ENCODE peak calls at places on chromosomes 11 and 22, in five cellular contexts. O is A549; H is psoas muscle; V is upper lobe of right lung; X is CD8-positive, alpha-beta T cell. G is an unnamed sample.

GRCh38 chr22:19480173-19480568 is 451 bp downstream of the CDC45 start:
- DNase-seq in O (no peak), H (no peak), V (no peak), X (no peak), G (no peak)

GRCh38 chr11:112231952-112232351 is 5.7 kb downstream of the PTS start:
- DNase-seq in O (no peak), H (no peak), V (no peak), X (no peak), G (no peak)

GRCh38 chr22:38871360-38872171 is 450 bp downstream of the CBX6 start:
- DNase-seq in O (peak; percentile 19), H (no peak), V (no peak), X (no peak), G (no peak)

GRCh38 chr11:6646631-6647281 is 8.9 kb downstream of the DCHS1 start:
- DNase-seq in O (no peak), H (no peak), V (no peak), X (no peak), G (no peak)

GRCh38 chr11:129999407-129999806 is 3.2 kb downstream of the PRDM10 start:
- DNase-seq in O (no peak), H (no peak), V (no peak), X (no peak), G (no peak)

GRCh38 chr11:108983621-108984020 is 318.8 kb downstream of the DDX10 start:
- DNase-seq in O (no peak), H (no peak), V (no peak), X (no peak), G (no peak)

GRCh38 chr11:61627831-61628753 is 47.2 kb upstream of the SYT7 start:
- DNase-seq in O (peak; percentile 65), H (peak; percentile 67), V (peak; percentile 75), X (no peak), G (peak; percentile 75)

GRCh38 chr22:41401781-41402648 is 20.3 kb downstream of the TEF start:
- DNase-seq in O (peak; percentile 43), H (peak; percentile 76), V (peak; percentile 86), X (no peak), G (peak; percentile 89)

GRCh38 chr11:57513911-57514537 is 1.5 kb downstream of the SLC43A1 start:
- DNase-seq in O (no peak), H (peak; percentile 39), V (peak; percentile 76), X (no peak), G (no peak)

GRCh38 chr11:75174781-75175370 is 24.0 kb downstream of the SLCO2B1 start:
- DNase-seq in O (no peak), H (no peak), V (no peak), X (no peak), G (no peak)

GRCh38 chr11:111723595-111723994 is 42.6 kb downstream of the PPP2R1B start:
- DNase-seq in O (no peak), H (no peak), V (peak; percentile 59), X (no peak), G (no peak)

GRCh38 chr22:42885446-42885845 is 28.4 kb upstream of the ARFGAP3 start:
- DNase-seq in O (no peak), H (no peak), V (no peak), X (no peak), G (no peak)

GRCh38 chr11:67303132-67303988 is at the start of gene SSH3:
- DNase-seq in O (peak; percentile 74), H (peak; percentile 81), V (peak; percentile 94), X (no peak), G (peak; percentile 81)

GRCh38 chr22:38204784-38205183 is 3.0 kb downstream of the MAFF start:
- DNase-seq in O (no peak), H (no peak), V (no peak), X (no peak), G (no peak)

GRCh38 chr11:131408011-131408640 is 37.7 kb downstream of the NTM start:
- DNase-seq in O (peak; percentile 40), H (no peak), V (no peak), X (no peak), G (no peak)

GRCh38 chr22:46580940-46581579 is 39.1 kb upstream of the GRAMD4 start:
- DNase-seq in O (no peak), H (no peak), V (no peak), X (no peak), G (no peak)

GRCh38 chr22:46583571-46583970 is 36.6 kb upstream of the GRAMD4 start:
- DNase-seq in O (no peak), H (no peak), V (no peak), X (no peak), G (no peak)

GRCh38 chr22:46584081-46584903 is 35.9 kb upstream of the GRAMD4 start:
- DNase-seq in O (no peak), H (no peak), V (peak; percentile 60), X (no peak), G (no peak)

GRCh38 chr22:46581580-46582244 is 38.5 kb upstream of the GRAMD4 start:
- DNase-seq in O (no peak), H (no peak), V (peak; percentile 67), X (no peak), G (no peak)

GRCh38 chr22:46582281-46582811 is 37.8 kb upstream of the GRAMD4 start:
- DNase-seq in O (no peak), H (no peak), V (peak; percentile 66), X (no peak), G (no peak)
- TF ChIP-seq CTCF in O (no peak), H (no peak), V (no peak), X (no peak), G (no peak)

GRCh38 chr11:24437123-24437522 is 59.7 kb upstream of the LUZP2 start:
- DNase-seq in O (no peak), H (no peak), V (no peak), X (no peak), G (peak; percentile 1)
- TF ChIP-seq CTCF in O (no peak), H (no peak), V (no peak), X (no peak), G (no peak)

DNA sequence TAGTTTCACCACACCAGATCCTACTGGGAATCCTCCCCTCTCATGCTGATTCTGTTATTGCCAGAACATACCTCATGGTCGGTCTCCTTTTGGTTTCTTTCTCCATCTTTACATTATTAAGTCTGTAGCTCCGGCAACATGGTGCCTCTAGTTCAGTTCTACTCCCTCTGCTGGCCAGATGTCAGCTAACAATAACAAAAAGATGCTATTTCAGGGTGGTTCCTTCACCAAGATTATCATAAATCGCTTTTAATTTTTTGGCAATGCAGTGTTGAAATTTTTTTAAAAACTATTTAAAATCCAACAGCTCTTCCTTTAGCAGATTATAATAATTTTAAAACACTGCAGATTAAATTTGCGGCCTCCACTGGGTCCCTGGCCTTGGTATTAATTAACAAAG is 492.8 kb upstream of the KIRREL3 start:
- DNase-seq in O (peak; percentile 16), H (no peak), V (no peak), X (no peak), G (peak; percentile 52)
- TF ChIP-seq CTCF in O (peak; percentile 23), H (no peak), V (peak; percentile 19), X (no peak), G (peak; percentile 30)

DNA sequence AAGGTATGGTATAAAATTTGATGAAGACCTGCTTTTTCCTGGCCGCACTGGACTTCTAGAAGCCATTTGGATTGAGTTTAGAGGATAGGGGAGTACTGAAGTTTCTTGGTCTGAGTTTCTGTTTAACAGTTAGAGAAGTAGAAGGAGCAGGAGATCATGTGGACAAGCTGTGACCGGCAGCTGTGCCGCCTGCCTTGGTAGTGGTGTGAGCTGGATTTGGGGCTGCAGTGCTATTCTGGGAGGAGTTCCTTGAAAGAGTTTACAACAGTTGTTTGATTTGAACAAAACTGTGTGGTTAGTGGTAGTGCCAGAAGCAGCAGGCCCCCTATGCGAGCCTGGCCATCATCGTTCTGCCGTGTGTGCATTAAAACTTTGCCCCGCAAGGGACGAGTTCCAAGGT is 105.2 kb downstream of the PDHX start:
- DNase-seq in O (no peak), H (no peak), V (no peak), X (no peak), G (no peak)
- TF ChIP-seq CTCF in O (no peak), H (no peak), V (no peak), X (no peak), G (no peak)

GRCh38 chr11:86205415-86206268 is 38.9 kb upstream of the EED start:
- DNase-seq in O (no peak), H (no peak), V (no peak), X (no peak), G (no peak)
- TF ChIP-seq CTCF in O (no peak), H (no peak), V (no peak), X (no peak), G (no peak)

GRCh38 chr11:114439229-114440120 is at the start of gene REXO2:
- DNase-seq in O (peak; percentile 93), H (peak; percentile 95), V (peak; percentile 98), X (peak; percentile 86), G (peak; percentile 96)
- TF ChIP-seq CTCF in O (no peak), H (peak; percentile 23), V (peak; percentile 40), X (no peak), G (peak; percentile 12)

DNA sequence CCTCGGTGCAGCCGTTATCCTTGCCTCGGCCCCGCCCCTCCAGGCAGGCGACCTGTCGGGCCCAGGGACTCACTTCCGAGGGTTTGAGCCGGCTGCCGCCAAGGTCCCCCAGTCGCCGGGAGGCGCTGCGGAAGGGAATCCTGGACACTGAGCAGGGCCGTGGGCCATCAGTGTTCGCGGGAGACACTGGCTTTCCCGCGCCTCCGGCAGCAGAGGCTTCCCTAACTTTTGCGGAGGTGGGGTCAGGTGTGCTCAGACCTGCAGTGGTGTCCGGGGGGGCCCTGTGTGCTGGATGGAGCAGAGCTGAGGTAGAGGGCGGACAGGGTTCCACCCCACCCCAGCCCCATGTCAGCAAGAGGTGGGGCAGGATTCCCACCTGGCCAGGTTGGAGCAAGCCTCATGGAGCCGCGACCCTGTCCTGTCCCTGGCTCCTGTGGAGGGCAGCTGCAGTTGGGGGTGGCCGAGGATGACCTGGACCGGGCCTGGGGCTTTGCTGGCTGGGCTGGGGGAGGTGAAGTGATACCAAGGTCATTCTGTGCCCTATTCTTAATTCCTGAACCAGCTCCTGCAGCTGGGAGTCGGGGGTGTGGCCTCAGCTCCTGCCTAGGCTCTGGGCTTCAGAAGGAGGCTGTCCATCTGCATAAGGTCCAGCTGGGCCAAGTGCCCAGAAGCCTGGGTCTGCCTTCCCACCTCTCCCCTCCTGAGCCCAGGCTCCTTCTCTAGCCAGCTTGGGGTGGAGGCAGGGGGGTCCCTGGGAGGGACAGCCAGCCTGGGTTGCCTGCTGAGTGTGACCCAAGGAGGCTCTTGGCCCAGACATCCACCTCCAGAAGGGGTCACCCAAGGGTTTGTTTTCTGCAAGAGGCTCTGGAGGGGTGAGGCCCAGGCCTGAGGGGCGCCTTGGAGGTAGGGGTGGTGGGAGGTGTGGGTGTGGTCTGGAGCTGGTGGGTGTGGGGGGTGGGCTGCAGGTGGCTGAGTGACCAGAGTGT is 8.4 kb downstream of the TSPAN4 start:
- DNase-seq in O (no peak), H (no peak), V (no peak), X (no peak), G (no peak)
- TF ChIP-seq CTCF in O (no peak), H (no peak), V (no peak), X (no peak), G (no peak)

DNA sequence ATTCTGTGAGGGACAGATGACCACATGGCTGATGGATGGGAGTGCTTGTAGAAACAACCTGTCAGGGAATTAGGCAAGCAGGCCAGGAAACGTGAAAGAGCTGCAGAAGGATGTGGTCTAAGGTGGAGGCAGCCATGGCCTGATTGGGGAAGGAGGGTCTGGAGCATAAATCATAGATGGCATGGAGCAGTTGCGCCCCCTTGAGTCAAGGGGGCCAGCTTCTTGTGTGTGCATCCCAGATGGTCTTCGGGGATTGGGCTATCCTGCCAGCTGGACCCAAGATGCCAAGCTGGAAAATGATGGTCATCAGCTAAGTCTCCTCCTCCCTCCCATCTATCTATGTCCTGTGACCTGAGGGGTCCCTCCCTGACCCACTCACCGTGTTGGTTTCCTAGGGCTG is 119.4 kb upstream of the CLPB start:
- DNase-seq in O (peak; percentile 35), H (no peak), V (peak; percentile 56), X (no peak), G (peak; percentile 22)
- TF ChIP-seq CTCF in O (no peak), H (no peak), V (peak; percentile 34), X (no peak), G (no peak)